ENCODE peak calls at places on chromosomes 5 and 9, in eight cellular contexts. M, S, J, R, P, G, T and F are unnamed samples.

GRCh38 chr5:67493676-67494075 is 297.1 kb upstream of the CD180 start:
- DNase-seq in M (no peak), S (no peak), J (peak; percentile 55), R (peak; percentile 18), P (peak; percentile 26), G (peak; percentile 37), T (no peak), F (peak; percentile 17)

GRCh38 chr5:92505145-92505544 is 1075.9 kb downstream of the NR2F1-AS1 start:
- DNase-seq in M (no peak), S (no peak), J (no peak), R (no peak), P (no peak), G (peak; percentile 72), T (no peak), F (peak; percentile 22)

GRCh38 chr9:132857031-132857430 is 21.1 kb downstream of the AK8 start:
- DNase-seq in M (no peak), S (no peak), J (no peak), R (no peak), P (peak; percentile 57), G (peak; percentile 84), T (no peak), F (peak; percentile 37)

GRCh38 chr9:106689089-106689488 is 173.9 kb upstream of the ZNF462 start:
- DNase-seq in M (no peak), S (no peak), J (no peak), R (no peak), P (no peak), G (no peak), T (no peak), F (no peak)

GRCh38 chr9:109507421-109507838 is 9.3 kb upstream of the PTPN3 start:
- DNase-seq in M (no peak), S (no peak), J (no peak), R (no peak), P (no peak), G (peak; percentile 73), T (no peak), F (peak; percentile 77)

GRCh38 chr9:93812410-93812668 is 142.8 kb downstream of the BARX1 start:
- DNase-seq in M (no peak), S (no peak), J (no peak), R (no peak), P (no peak), G (no peak), T (no peak), F (no peak)

GRCh38 chr5:60519372-60519771 is 180.6 kb downstream of the DEPDC1B start:
- DNase-seq in M (no peak), S (no peak), J (no peak), R (no peak), P (no peak), G (no peak), T (no peak), F (no peak)

GRCh38 chr5:96149021-96149420 is 187.4 kb upstream of the ELL2 start:
- DNase-seq in M (no peak), S (no peak), J (no peak), R (no peak), P (no peak), G (no peak), T (no peak), F (no peak)

GRCh38 chr5:43773032-43773830 is 170.3 kb downstream of the NNT start:
- DNase-seq in M (no peak), S (no peak), J (peak; percentile 18), R (peak; percentile 71), P (no peak), G (peak; percentile 64), T (no peak), F (peak; percentile 77)

GRCh38 chr9:78296893-78297671 is at the start of gene PSAT1:
- DNase-seq in M (peak; percentile 78), S (peak; percentile 83), J (peak; percentile 89), R (no peak), P (peak; percentile 73), G (peak; percentile 98), T (peak; percentile 90), F (peak; percentile 98)

GRCh38 chr9:133189826-133190225 is 19.2 kb downstream of the OBP2B start:
- DNase-seq in M (no peak), S (no peak), J (no peak), R (no peak), P (no peak), G (no peak), T (no peak), F (no peak)

GRCh38 chr9:109856785-109857184 is 76.8 kb downstream of the PALM2AKAP2 start:
- DNase-seq in M (no peak), S (no peak), J (no peak), R (no peak), P (no peak), G (peak; percentile 43), T (no peak), F (no peak)

GRCh38 chr5:138037271-138037670 is 4.4 kb upstream of the FAM13B start:
- DNase-seq in M (no peak), S (no peak), J (no peak), R (no peak), P (no peak), G (no peak), T (no peak), F (no peak)

GRCh38 chr9:18947772-18948391 is 85.1 kb downstream of the SAXO1 start:
- DNase-seq in M (no peak), S (no peak), J (no peak), R (peak; percentile 56), P (no peak), G (no peak), T (no peak), F (no peak)

GRCh38 chr9:80699551-80699998 is 989.8 kb downstream of the TLE1 start:
- DNase-seq in M (no peak), S (no peak), J (no peak), R (no peak), P (no peak), G (peak; percentile 60), T (no peak), F (peak; percentile 91)

GRCh38 chr9:108416321-108416720 is 439.5 kb downstream of the ACTL7B start:
- DNase-seq in M (no peak), S (no peak), J (peak; percentile 14), R (no peak), P (no peak), G (peak; percentile 15), T (no peak), F (peak; percentile 29)

GRCh38 chr9:94212091-94212490 is 47.0 kb upstream of the ZNF169 start:
- DNase-seq in M (no peak), S (no peak), J (no peak), R (no peak), P (no peak), G (no peak), T (no peak), F (peak; percentile 18)

GRCh38 chr9:135830496-135830895 is 76.8 kb downstream of the CAMSAP1 start:
- DNase-seq in M (no peak), S (no peak), J (no peak), R (no peak), P (no peak), G (peak; percentile 30), T (no peak), F (peak; percentile 14)

GRCh38 chr9:34375901-34376595 is 650 bp downstream of the MYORG start:
- DNase-seq in M (peak; percentile 24), S (no peak), J (peak; percentile 67), R (peak; percentile 20), P (no peak), G (no peak), T (peak; percentile 42), F (peak; percentile 22)

GRCh38 chr9:98022447-98022846 is 34.1 kb upstream of the NANS start:
- DNase-seq in M (no peak), S (no peak), J (no peak), R (no peak), P (no peak), G (peak; percentile 21), T (no peak), F (peak; percentile 46)

GRCh38 chr9:93683331-93684134 is 107.1 kb downstream of the PHF2 start:
- DNase-seq in M (no peak), S (peak; percentile 0), J (no peak), R (no peak), P (no peak), G (no peak), T (no peak), F (no peak)

GRCh38 chr9:5551368-5551767 is 41.0 kb downstream of the PDCD1LG2 start:
- DNase-seq in M (no peak), S (no peak), J (no peak), R (no peak), P (no peak), G (no peak), T (no peak), F (no peak)

GRCh38 chr5:88244686-88245085 is 24.0 kb downstream of the TMEM161B start:
- DNase-seq in M (no peak), S (no peak), J (no peak), R (no peak), P (no peak), G (no peak), T (no peak), F (peak; percentile 17)

GRCh38 chr5:99600952-99601351 is 672.1 kb upstream of the CHD1 start:
- DNase-seq in M (no peak), S (no peak), J (no peak), R (no peak), P (no peak), G (peak; percentile 65), T (no peak), F (peak; percentile 74)

GRCh38 chr5:169768416-169768815 is 131.3 kb downstream of the DOCK2 start:
- DNase-seq in M (no peak), S (no peak), J (no peak), R (no peak), P (no peak), G (no peak), T (no peak), F (no peak)

GRCh38 chr9:95509851-95510529 is 6.8 kb downstream of the PTCH1 start:
- DNase-seq in M (no peak), S (peak; percentile 23), J (no peak), R (no peak), P (no peak), G (no peak), T (peak; percentile 22), F (no peak)